ENCODE peak calls at places on chromosome 15, in ten cellular contexts. One of them, this sample, is unnamed.

GRCh38 chr15:60840703-60841411 is 361.9 kb upstream of the ICE2 start:
- DNase-seq in NB4: no peak
- DNase-seq in IMR-90: no peak
- DNase-seq in H1: no peak
- DNase-seq in transverse colon: no peak
- DNase-seq in uterus: no peak
- DNase-seq in body of pancreas: no peak
- DNase-seq in A549: no peak
- DNase-seq in HCT116: no peak
- DNase-seq in GM12878: no peak
- DNase-seq in this sample: no peak

GRCh38 chr15:71957026-71957425 is 146.7 kb downstream of the NR2E3 start:
- DNase-seq in IMR-90: peak
- DNase-seq in uterus: no peak
- DNase-seq in A549: no peak
- DNase-seq in body of pancreas: no peak
- DNase-seq in H1: no peak
- DNase-seq in NB4: no peak
- DNase-seq in GM12878: no peak
- DNase-seq in HCT116: no peak
- DNase-seq in transverse colon: no peak
- DNase-seq in this sample: no peak

GRCh38 chr15:98120561-98120960 is 160.1 kb downstream of the ARRDC4 start:
- DNase-seq in body of pancreas: no peak
- DNase-seq in H1: no peak
- DNase-seq in transverse colon: no peak
- DNase-seq in NB4: peak
- DNase-seq in A549: no peak
- DNase-seq in HCT116: no peak
- DNase-seq in GM12878: no peak
- DNase-seq in uterus: no peak
- DNase-seq in IMR-90: no peak
- DNase-seq in this sample: no peak

GRCh38 chr15:33448961-33449611 is 138.3 kb downstream of the RYR3 start:
- DNase-seq in NB4: no peak
- DNase-seq in IMR-90: no peak
- DNase-seq in body of pancreas: peak
- DNase-seq in H1: no peak
- DNase-seq in GM12878: no peak
- DNase-seq in A549: no peak
- DNase-seq in uterus: no peak
- DNase-seq in HCT116: no peak
- DNase-seq in transverse colon: no peak
- DNase-seq in this sample: no peak

GRCh38 chr15:63370764-63371163 is 10.9 kb downstream of the CA12 start:
- DNase-seq in GM12878: no peak
- DNase-seq in transverse colon: no peak
- DNase-seq in uterus: no peak
- DNase-seq in IMR-90: no peak
- DNase-seq in NB4: no peak
- DNase-seq in body of pancreas: no peak
- DNase-seq in HCT116: no peak
- DNase-seq in H1: no peak
- DNase-seq in A549: no peak
- DNase-seq in this sample: no peak

GRCh38 chr15:58980351-58980939 is 7.0 kb upstream of the RNF111 start:
- DNase-seq in H1: no peak
- DNase-seq in HCT116: peak
- DNase-seq in A549: peak
- DNase-seq in uterus: no peak
- DNase-seq in transverse colon: no peak
- DNase-seq in body of pancreas: no peak
- DNase-seq in IMR-90: peak
- DNase-seq in GM12878: no peak
- DNase-seq in NB4: peak
- DNase-seq in this sample: no peak

GRCh38 chr15:43187544-43188155 is 2.4 kb downstream of the CCNDBP1 start:
- DNase-seq in NB4: peak
- DNase-seq in HCT116: peak
- DNase-seq in uterus: no peak
- DNase-seq in body of pancreas: peak
- DNase-seq in H1: no peak
- DNase-seq in GM12878: no peak
- DNase-seq in transverse colon: no peak
- DNase-seq in A549: peak
- DNase-seq in IMR-90: peak
- DNase-seq in this sample: no peak

GRCh38 chr15:68408526-68408925 is 23.4 kb downstream of the ITGA11 start:
- DNase-seq in HCT116: no peak
- DNase-seq in H1: peak
- DNase-seq in IMR-90: no peak
- DNase-seq in transverse colon: no peak
- DNase-seq in A549: no peak
- DNase-seq in NB4: no peak
- DNase-seq in GM12878: no peak
- DNase-seq in body of pancreas: no peak
- DNase-seq in uterus: peak
- DNase-seq in this sample: no peak

GRCh38 chr15:47711654-47712053 is 5.7 kb upstream of the SEMA6D start:
- DNase-seq in HCT116: no peak
- DNase-seq in IMR-90: no peak
- DNase-seq in GM12878: no peak
- DNase-seq in NB4: peak
- DNase-seq in H1: no peak
- DNase-seq in uterus: no peak
- DNase-seq in A549: no peak
- DNase-seq in transverse colon: no peak
- DNase-seq in body of pancreas: no peak
- DNase-seq in this sample: no peak

GRCh38 chr15:71753346-71753745 is 57.0 kb upstream of the NR2E3 start:
- DNase-seq in body of pancreas: no peak
- DNase-seq in IMR-90: peak
- DNase-seq in A549: no peak
- DNase-seq in H1: no peak
- DNase-seq in transverse colon: no peak
- DNase-seq in HCT116: no peak
- DNase-seq in GM12878: no peak
- DNase-seq in NB4: no peak
- DNase-seq in uterus: no peak
- DNase-seq in this sample: no peak

GRCh38 chr15:48389701-48390143 is 58.5 kb downstream of the DUT start:
- DNase-seq in body of pancreas: no peak
- DNase-seq in NB4: no peak
- DNase-seq in HCT116: no peak
- DNase-seq in transverse colon: no peak
- DNase-seq in H1: peak
- DNase-seq in IMR-90: peak
- DNase-seq in GM12878: no peak
- DNase-seq in A549: no peak
- DNase-seq in uterus: no peak
- DNase-seq in this sample: no peak

GRCh38 chr15:35674873-35675781 is 129.2 kb upstream of the DPH6 start:
- DNase-seq in uterus: no peak
- DNase-seq in transverse colon: no peak
- DNase-seq in body of pancreas: peak
- DNase-seq in H1: no peak
- DNase-seq in A549: no peak
- DNase-seq in IMR-90: peak
- DNase-seq in HCT116: no peak
- DNase-seq in GM12878: peak
- DNase-seq in NB4: no peak
- DNase-seq in this sample: no peak

GRCh38 chr15:32656091-32656860 is 14.8 kb downstream of the SCG5 start:
- DNase-seq in uterus: no peak
- DNase-seq in transverse colon: no peak
- DNase-seq in HCT116: no peak
- DNase-seq in GM12878: no peak
- DNase-seq in H1: no peak
- DNase-seq in A549: no peak
- DNase-seq in body of pancreas: peak
- DNase-seq in IMR-90: no peak
- DNase-seq in NB4: peak
- DNase-seq in this sample: no peak

GRCh38 chr15:68401496-68402431 is 30.2 kb downstream of the ITGA11 start:
- DNase-seq in GM12878: no peak
- DNase-seq in HCT116: no peak
- DNase-seq in body of pancreas: no peak
- DNase-seq in A549: no peak
- DNase-seq in uterus: peak
- DNase-seq in IMR-90: no peak
- DNase-seq in transverse colon: no peak
- DNase-seq in NB4: no peak
- DNase-seq in H1: peak
- DNase-seq in this sample: no peak

GRCh38 chr15:64166104-64166890 is 3.5 kb upstream of the PPIB start:
- DNase-seq in GM12878: no peak
- DNase-seq in body of pancreas: no peak
- DNase-seq in IMR-90: peak
- DNase-seq in H1: no peak
- DNase-seq in A549: no peak
- DNase-seq in transverse colon: no peak
- DNase-seq in HCT116: no peak
- DNase-seq in NB4: no peak
- DNase-seq in uterus: no peak
- DNase-seq in this sample: no peak

GRCh38 chr15:67067930-67068542 is 2.6 kb downstream of the SMAD3 start:
- DNase-seq in uterus: no peak
- DNase-seq in HCT116: no peak
- DNase-seq in transverse colon: no peak
- DNase-seq in A549: no peak
- DNase-seq in IMR-90: peak
- DNase-seq in NB4: no peak
- DNase-seq in body of pancreas: no peak
- DNase-seq in GM12878: no peak
- DNase-seq in H1: no peak
- DNase-seq in this sample: no peak
- TF ChIP-seq POLR2A in uterus: no peak
- TF ChIP-seq POLR2A in HCT116: no peak
- TF ChIP-seq POLR2A in transverse colon: no peak
- TF ChIP-seq POLR2A in A549: no peak
- TF ChIP-seq POLR2A in IMR-90: peak
- TF ChIP-seq POLR2A in NB4: no peak
- TF ChIP-seq POLR2A in body of pancreas: no peak
- TF ChIP-seq POLR2A in GM12878: no peak
- TF ChIP-seq POLR2A in H1: no peak
- TF ChIP-seq POLR2A in this sample: no peak

GRCh38 chr15:74616020-74616939 is 644 bp downstream of the CLK3 start:
- DNase-seq in IMR-90: peak
- DNase-seq in GM12878: no peak
- DNase-seq in H1: no peak
- DNase-seq in transverse colon: peak
- DNase-seq in body of pancreas: peak
- DNase-seq in uterus: peak
- DNase-seq in A549: no peak
- DNase-seq in NB4: peak
- DNase-seq in HCT116: no peak
- DNase-seq in this sample: peak
- TF ChIP-seq POLR2A in IMR-90: no peak
- TF ChIP-seq POLR2A in GM12878: peak
- TF ChIP-seq POLR2A in H1: no peak
- TF ChIP-seq POLR2A in transverse colon: peak
- TF ChIP-seq POLR2A in body of pancreas: peak
- TF ChIP-seq POLR2A in uterus: no peak
- TF ChIP-seq POLR2A in A549: no peak
- TF ChIP-seq POLR2A in NB4: no peak
- TF ChIP-seq POLR2A in HCT116: no peak
- TF ChIP-seq POLR2A in this sample: peak

GRCh38 chr15:101348643-101349496 is 53.8 kb upstream of the SNRPA1 start:
- DNase-seq in GM12878: no peak
- DNase-seq in transverse colon: peak
- DNase-seq in H1: no peak
- DNase-seq in A549: no peak
- DNase-seq in NB4: no peak
- DNase-seq in body of pancreas: peak
- DNase-seq in uterus: no peak
- DNase-seq in HCT116: no peak
- DNase-seq in IMR-90: no peak
- DNase-seq in this sample: no peak
- TF ChIP-seq POLR2A in GM12878: no peak
- TF ChIP-seq POLR2A in transverse colon: no peak
- TF ChIP-seq POLR2A in H1: no peak
- TF ChIP-seq POLR2A in A549: no peak
- TF ChIP-seq POLR2A in NB4: no peak
- TF ChIP-seq POLR2A in body of pancreas: no peak
- TF ChIP-seq POLR2A in uterus: no peak
- TF ChIP-seq POLR2A in HCT116: no peak
- TF ChIP-seq POLR2A in IMR-90: no peak
- TF ChIP-seq POLR2A in this sample: no peak

DNA sequence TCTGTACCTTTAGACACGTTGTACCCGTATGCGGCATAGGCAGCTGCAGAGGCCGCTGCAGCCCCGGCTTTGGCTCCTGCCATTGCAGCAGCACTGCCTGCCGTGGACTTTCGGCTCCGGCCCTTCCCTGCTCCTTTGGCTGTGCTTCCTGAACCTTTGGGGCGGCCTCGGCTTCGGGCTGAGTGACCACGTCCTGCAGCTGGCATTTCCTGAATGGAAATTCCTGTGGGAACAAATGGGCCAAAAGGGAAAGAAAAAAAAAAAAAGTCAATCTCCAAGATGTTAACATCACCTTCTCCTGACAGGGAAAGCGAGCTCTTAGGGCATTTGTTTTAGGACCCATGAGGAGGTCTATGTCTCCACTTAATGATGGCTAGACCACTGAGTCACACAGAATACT is 29.6 kb downstream of the CHAC1 start:
- DNase-seq in transverse colon: no peak
- DNase-seq in uterus: no peak
- DNase-seq in GM12878: no peak
- DNase-seq in HCT116: no peak
- DNase-seq in body of pancreas: no peak
- DNase-seq in NB4: no peak
- DNase-seq in H1: no peak
- DNase-seq in A549: no peak
- DNase-seq in IMR-90: peak
- DNase-seq in this sample: peak
- TF ChIP-seq POLR2A in transverse colon: no peak
- TF ChIP-seq POLR2A in uterus: no peak
- TF ChIP-seq POLR2A in GM12878: no peak
- TF ChIP-seq POLR2A in HCT116: no peak
- TF ChIP-seq POLR2A in body of pancreas: no peak
- TF ChIP-seq POLR2A in NB4: no peak
- TF ChIP-seq POLR2A in H1: no peak
- TF ChIP-seq POLR2A in A549: no peak
- TF ChIP-seq POLR2A in IMR-90: no peak
- TF ChIP-seq POLR2A in this sample: no peak

This sample was measured in H54.